ENCODE peak calls at places on chromosome 4, in seven cellular contexts. R, G, X, A, H, T and J are unnamed samples.

GRCh38 chr4:181258569-181258968 is 984.6 kb upstream of the TENM3 start:
- DNase-seq in R (no peak), G (no peak), X (no peak), A (no peak), H (no peak), T (no peak), J (no peak)

GRCh38 chr4:137531121-137531520 is 1.2 kb downstream of the PCDH18 start:
- DNase-seq in R (no peak), G (no peak), X (no peak), A (no peak), H (no peak), T (no peak), J (no peak)

GRCh38 chr4:121156822-121157769 is 7.0 kb downstream of the TNIP3 start:
- DNase-seq in R (no peak), G (no peak), X (peak; percentile 8), A (no peak), H (peak; percentile 22), T (peak; percentile 22), J (no peak)

GRCh38 chr4:100288811-100289529 is 98.7 kb upstream of the DDIT4L start:
- DNase-seq in R (no peak), G (no peak), X (no peak), A (no peak), H (no peak), T (no peak), J (no peak)

GRCh38 chr4:76748649-76749048 is 149.3 kb downstream of the SOWAHB start:
- DNase-seq in R (no peak), G (peak; percentile 73), X (no peak), A (no peak), H (peak; percentile 66), T (peak; percentile 13), J (no peak)

GRCh38 chr4:145234086-145234694 is 53.8 kb upstream of the OTUD4 start:
- DNase-seq in R (no peak), G (peak; percentile 50), X (peak; percentile 10), A (no peak), H (peak; percentile 21), T (peak; percentile 22), J (no peak)

GRCh38 chr4:145486603-145487002 is 5.0 kb downstream of the SMAD1 start:
- DNase-seq in R (no peak), G (no peak), X (no peak), A (no peak), H (no peak), T (no peak), J (no peak)

GRCh38 chr4:80948995-80949394 is 81.5 kb upstream of the BMP3 start:
- DNase-seq in R (no peak), G (no peak), X (no peak), A (no peak), H (no peak), T (no peak), J (no peak)

GRCh38 chr4:48109413-48110263 is 24.4 kb downstream of the TXK start:
- DNase-seq in R (no peak), G (no peak), X (no peak), A (no peak), H (no peak), T (peak; percentile 33), J (no peak)

GRCh38 chr4:26985836-26986235 is 125.2 kb downstream of the STIM2 start:
- DNase-seq in R (no peak), G (no peak), X (no peak), A (no peak), H (no peak), T (no peak), J (no peak)

GRCh38 chr4:142645478-142646108 is 200.5 kb downstream of the INPP4B start:
- DNase-seq in R (no peak), G (no peak), X (no peak), A (no peak), H (no peak), T (no peak), J (no peak)

GRCh38 chr4:61772116-61772515 is 572.0 kb downstream of the ADGRL3 start:
- DNase-seq in R (no peak), G (no peak), X (no peak), A (no peak), H (no peak), T (no peak), J (no peak)

GRCh38 chr4:70183168-70183939 is 12.2 kb upstream of the ODAM start:
- DNase-seq in R (no peak), G (peak; percentile 44), X (no peak), A (no peak), H (peak; percentile 20), T (peak; percentile 0), J (no peak)

GRCh38 chr4:7166286-7166685 is 26.1 kb upstream of the SORCS2 start:
- DNase-seq in R (peak; percentile 2), G (peak; percentile 14), X (no peak), A (no peak), H (no peak), T (no peak), J (no peak)

GRCh38 chr4:88619973-88620372 is 27.7 kb downstream of the HERC3 start:
- DNase-seq in R (no peak), G (no peak), X (no peak), A (no peak), H (no peak), T (no peak), J (no peak)

GRCh38 chr4:54433686-54434085 is 204.6 kb downstream of the PDGFRA start:
- DNase-seq in R (no peak), G (no peak), X (no peak), A (no peak), H (no peak), T (no peak), J (no peak)

GRCh38 chr4:129565214-129565613 is 469.3 kb downstream of the C4orf33 start:
- DNase-seq in R (no peak), G (no peak), X (no peak), A (no peak), H (no peak), T (no peak), J (no peak)

GRCh38 chr4:159175165-159175988 is 72.5 kb downstream of the RAPGEF2 start:
- DNase-seq in R (peak; percentile 32), G (peak; percentile 64), X (peak; percentile 47), A (peak; percentile 69), H (peak; percentile 79), T (peak; percentile 36), J (peak; percentile 33)

GRCh38 chr4:8203817-8204216 is 4.7 kb downstream of the SH3TC1 start:
- DNase-seq in R (no peak), G (no peak), X (no peak), A (no peak), H (no peak), T (no peak), J (no peak)

GRCh38 chr4:140302151-140302859 is 71.1 kb upstream of the SCOC start:
- DNase-seq in R (no peak), G (no peak), X (no peak), A (no peak), H (no peak), T (no peak), J (no peak)

GRCh38 chr4:148834804-148835598 is 392.8 kb upstream of the NR3C2 start:
- DNase-seq in R (no peak), G (no peak), X (no peak), A (no peak), H (no peak), T (no peak), J (no peak)

GRCh38 chr4:140799686-140800225 is 43.6 kb upstream of the TBC1D9 start:
- DNase-seq in R (no peak), G (no peak), X (no peak), A (no peak), H (no peak), T (no peak), J (no peak)

GRCh38 chr4:73257995-73258667 is 467 bp downstream of the ANKRD17 start:
- DNase-seq in R (peak; percentile 31), G (no peak), X (no peak), A (no peak), H (peak; percentile 42), T (peak; percentile 8), J (peak; percentile 43)

GRCh38 chr4:155659168-155659567 is 7.5 kb upstream of the GUCY1A1 start:
- DNase-seq in R (no peak), G (no peak), X (no peak), A (no peak), H (no peak), T (no peak), J (no peak)
- H3K27ac ChIP-seq in R (peak overlapping the region; percentile 61), G (no peak overlapping the region), X (no peak overlapping the region), A (peak overlapping the region; percentile 36), H (no peak overlapping the region), T (no peak overlapping the region), J (no peak overlapping the region)

GRCh38 chr4:155392486-155393184 is 15.9 kb upstream of the MAP9 start:
- DNase-seq in R (no peak), G (no peak), X (no peak), A (no peak), H (no peak), T (peak; percentile 33), J (no peak)
- H3K27ac ChIP-seq in R (no peak overlapping the region), G (no peak overlapping the region), X (no peak overlapping the region), A (no peak overlapping the region), H (no peak overlapping the region), T (peak overlapping the region; percentile 62), J (no peak overlapping the region)

GRCh38 chr4:1763070-1763549 is 30.0 kb upstream of the FGFR3 start:
- DNase-seq in R (no peak), G (no peak), X (no peak), A (no peak), H (no peak), T (no peak), J (no peak)

GRCh38 chr4:1763550-1764080 is 29.5 kb upstream of the FGFR3 start:
- DNase-seq in R (peak; percentile 31), G (no peak), X (no peak), A (no peak), H (peak; percentile 62), T (no peak), J (no peak)

GRCh38 chr4:1760521-1761001 is 32.5 kb upstream of the FGFR3 start:
- DNase-seq in R (no peak), G (no peak), X (no peak), A (no peak), H (no peak), T (no peak), J (no peak)

GRCh38 chr4:1761130-1761688 is 31.9 kb upstream of the FGFR3 start:
- DNase-seq in R (no peak), G (no peak), X (no peak), A (no peak), H (no peak), T (no peak), J (no peak)

GRCh38 chr4:1762264-1763010 is 30.7 kb upstream of the FGFR3 start:
- DNase-seq in R (no peak), G (no peak), X (no peak), A (no peak), H (no peak), T (no peak), J (no peak)
- H3K27ac ChIP-seq in R (no peak overlapping the region), G (no peak overlapping the region), X (no peak overlapping the region), A (no peak overlapping the region), H (no peak overlapping the region), T (no peak overlapping the region), J (no peak overlapping the region)

DNA sequence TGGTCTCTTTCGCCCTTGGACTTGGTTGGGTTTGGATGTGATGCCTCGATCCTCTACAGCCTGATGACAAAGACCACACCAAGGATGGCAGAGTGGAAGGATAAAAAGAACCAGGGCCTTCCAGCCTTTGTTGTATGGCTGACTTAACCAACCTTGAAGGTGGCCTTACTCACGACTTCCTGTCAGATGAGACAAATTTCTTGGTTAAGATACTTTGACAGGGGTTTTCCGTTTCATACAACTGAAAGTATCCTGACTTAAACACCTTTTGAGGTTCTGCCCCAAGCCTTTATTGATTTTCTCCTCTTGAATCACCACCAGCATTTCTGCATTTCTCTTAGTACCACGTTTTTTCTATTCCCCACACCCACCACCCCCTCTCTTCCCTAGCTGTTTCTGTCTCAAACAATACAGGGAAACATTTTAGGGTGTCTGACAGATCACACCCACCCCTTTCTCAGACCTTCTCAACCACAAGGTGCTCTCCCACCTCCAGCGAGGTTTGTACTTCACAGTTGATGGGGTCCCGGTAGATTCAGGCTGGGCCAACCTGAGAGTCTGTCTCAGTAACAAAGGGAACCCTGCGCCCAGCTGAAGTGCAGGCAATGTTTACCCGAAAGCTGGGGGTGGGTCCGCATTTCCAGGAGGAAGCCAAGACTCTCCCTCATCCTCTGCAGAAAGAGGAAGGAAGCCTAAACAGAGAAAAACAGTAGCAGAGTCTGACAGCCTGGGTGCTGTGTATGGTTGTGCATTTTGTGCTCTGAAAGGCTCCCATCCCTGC is 5.0 kb upstream of the TSPAN5 start:
- DNase-seq in R (no peak), G (no peak), X (peak; percentile 11), A (no peak), H (no peak), T (no peak), J (no peak)
- H3K27ac ChIP-seq in R (no peak overlapping the region), G (no peak overlapping the region), X (peak overlapping the region; percentile 96), A (no peak overlapping the region), H (no peak overlapping the region), T (no peak overlapping the region), J (peak overlapping the region; percentile 19)